ENCODE peak calls at places on chromosomes 16 and 17, in ten cellular contexts. One of them, this sample, is unnamed.

GRCh38 chr17:73950515-73950914 is 253.0 kb upstream of the RPL38 start:
- DNase-seq in activated naive CD8-positive, alpha-beta T cell treated with anti-CD3 and anti-CD28 coated beads, Interleukin-2, amount 50 U/mL, for 24 hours: no peak
- DNase-seq in thoracic aorta: no peak
- DNase-seq in NCI-H526 treated with DMSO at 0.1 percent for 48 hours: no peak
- DNase-seq in immature natural killer cell: no peak
- DNase-seq in brain microvascular endothelial cell: no peak
- DNase-seq in GDM1: no peak
- DNase-seq in left lung: no peak
- DNase-seq in esophagus muscularis mucosa: no peak
- DNase-seq in NCI-H1048: no peak
- DNase-seq in this sample: no peak

GRCh38 chr17:47254403-47254943 is 846 bp downstream of the ITGB3 start:
- DNase-seq in NCI-H1048: no peak
- DNase-seq in NCI-H526 treated with DMSO at 0.1 percent for 48 hours: no peak
- DNase-seq in immature natural killer cell: no peak
- DNase-seq in GDM1: no peak
- DNase-seq in esophagus muscularis mucosa: no peak
- DNase-seq in brain microvascular endothelial cell: no peak
- DNase-seq in thoracic aorta: no peak
- DNase-seq in left lung: no peak
- DNase-seq in activated naive CD8-positive, alpha-beta T cell treated with anti-CD3 and anti-CD28 coated beads, Interleukin-2, amount 50 U/mL, for 24 hours: no peak
- DNase-seq in this sample: no peak

GRCh38 chr16:56643080-56643778 is 4.8 kb downstream of the MT1A start:
- DNase-seq in NCI-H1048: no peak
- DNase-seq in esophagus muscularis mucosa: no peak
- DNase-seq in left lung: peak
- DNase-seq in immature natural killer cell: peak
- DNase-seq in thoracic aorta: peak
- DNase-seq in NCI-H526 treated with DMSO at 0.1 percent for 48 hours: no peak
- DNase-seq in GDM1: no peak
- DNase-seq in brain microvascular endothelial cell: no peak
- DNase-seq in activated naive CD8-positive, alpha-beta T cell treated with anti-CD3 and anti-CD28 coated beads, Interleukin-2, amount 50 U/mL, for 24 hours: peak
- DNase-seq in this sample: peak

GRCh38 chr17:80477647-80478478 is 1.5 kb upstream of the NPTX1 start:
- DNase-seq in activated naive CD8-positive, alpha-beta T cell treated with anti-CD3 and anti-CD28 coated beads, Interleukin-2, amount 50 U/mL, for 24 hours: peak
- DNase-seq in NCI-H526 treated with DMSO at 0.1 percent for 48 hours: peak
- DNase-seq in thoracic aorta: no peak
- DNase-seq in brain microvascular endothelial cell: peak
- DNase-seq in immature natural killer cell: no peak
- DNase-seq in left lung: no peak
- DNase-seq in GDM1: no peak
- DNase-seq in NCI-H1048: no peak
- DNase-seq in esophagus muscularis mucosa: no peak
- DNase-seq in this sample: peak

GRCh38 chr17:45430738-45431530 is 1.7 kb downstream of the ARHGAP27 start:
- DNase-seq in NCI-H1048: no peak
- DNase-seq in activated naive CD8-positive, alpha-beta T cell treated with anti-CD3 and anti-CD28 coated beads, Interleukin-2, amount 50 U/mL, for 24 hours: peak
- DNase-seq in immature natural killer cell: peak
- DNase-seq in GDM1: no peak
- DNase-seq in brain microvascular endothelial cell: no peak
- DNase-seq in left lung: peak
- DNase-seq in esophagus muscularis mucosa: no peak
- DNase-seq in thoracic aorta: no peak
- DNase-seq in NCI-H526 treated with DMSO at 0.1 percent for 48 hours: no peak
- DNase-seq in this sample: no peak

GRCh38 chr17:74978240-74978639 is 5.7 kb upstream of the HID1 start:
- DNase-seq in NCI-H1048: no peak
- DNase-seq in brain microvascular endothelial cell: no peak
- DNase-seq in immature natural killer cell: no peak
- DNase-seq in activated naive CD8-positive, alpha-beta T cell treated with anti-CD3 and anti-CD28 coated beads, Interleukin-2, amount 50 U/mL, for 24 hours: no peak
- DNase-seq in esophagus muscularis mucosa: no peak
- DNase-seq in thoracic aorta: no peak
- DNase-seq in GDM1: no peak
- DNase-seq in NCI-H526 treated with DMSO at 0.1 percent for 48 hours: no peak
- DNase-seq in left lung: no peak
- DNase-seq in this sample: no peak

GRCh38 chr16:67944690-67945391 is 921 bp upstream of the LCAT start:
- DNase-seq in thoracic aorta: no peak
- DNase-seq in NCI-H526 treated with DMSO at 0.1 percent for 48 hours: no peak
- DNase-seq in left lung: no peak
- DNase-seq in esophagus muscularis mucosa: no peak
- DNase-seq in NCI-H1048: no peak
- DNase-seq in GDM1: no peak
- DNase-seq in brain microvascular endothelial cell: no peak
- DNase-seq in activated naive CD8-positive, alpha-beta T cell treated with anti-CD3 and anti-CD28 coated beads, Interleukin-2, amount 50 U/mL, for 24 hours: no peak
- DNase-seq in immature natural killer cell: no peak
- DNase-seq in this sample: no peak

GRCh38 chr16:79081292-79082066 is 519.1 kb downstream of the MAF start:
- DNase-seq in left lung: no peak
- DNase-seq in immature natural killer cell: no peak
- DNase-seq in esophagus muscularis mucosa: no peak
- DNase-seq in activated naive CD8-positive, alpha-beta T cell treated with anti-CD3 and anti-CD28 coated beads, Interleukin-2, amount 50 U/mL, for 24 hours: peak
- DNase-seq in thoracic aorta: no peak
- DNase-seq in NCI-H526 treated with DMSO at 0.1 percent for 48 hours: no peak
- DNase-seq in brain microvascular endothelial cell: no peak
- DNase-seq in GDM1: no peak
- DNase-seq in NCI-H1048: no peak
- DNase-seq in this sample: no peak

GRCh38 chr16:65318138-65318537 is 196.3 kb upstream of the CDH11 start:
- DNase-seq in immature natural killer cell: no peak
- DNase-seq in activated naive CD8-positive, alpha-beta T cell treated with anti-CD3 and anti-CD28 coated beads, Interleukin-2, amount 50 U/mL, for 24 hours: no peak
- DNase-seq in NCI-H526 treated with DMSO at 0.1 percent for 48 hours: no peak
- DNase-seq in esophagus muscularis mucosa: no peak
- DNase-seq in GDM1: no peak
- DNase-seq in thoracic aorta: no peak
- DNase-seq in brain microvascular endothelial cell: no peak
- DNase-seq in left lung: no peak
- DNase-seq in NCI-H1048: no peak
- DNase-seq in this sample: no peak

GRCh38 chr17:63929860-63930766 is 2.0 kb downstream of the CD79B start:
- DNase-seq in GDM1: no peak
- DNase-seq in thoracic aorta: no peak
- DNase-seq in NCI-H1048: no peak
- DNase-seq in NCI-H526 treated with DMSO at 0.1 percent for 48 hours: no peak
- DNase-seq in brain microvascular endothelial cell: no peak
- DNase-seq in esophagus muscularis mucosa: no peak
- DNase-seq in activated naive CD8-positive, alpha-beta T cell treated with anti-CD3 and anti-CD28 coated beads, Interleukin-2, amount 50 U/mL, for 24 hours: no peak
- DNase-seq in immature natural killer cell: no peak
- DNase-seq in left lung: no peak
- DNase-seq in this sample: no peak

GRCh38 chr17:4604111-4604644 is 19.8 kb downstream of the SMTNL2 start:
- DNase-seq in immature natural killer cell: no peak
- DNase-seq in GDM1: no peak
- DNase-seq in brain microvascular endothelial cell: peak
- DNase-seq in esophagus muscularis mucosa: no peak
- DNase-seq in activated naive CD8-positive, alpha-beta T cell treated with anti-CD3 and anti-CD28 coated beads, Interleukin-2, amount 50 U/mL, for 24 hours: no peak
- DNase-seq in thoracic aorta: no peak
- DNase-seq in left lung: no peak
- DNase-seq in NCI-H526 treated with DMSO at 0.1 percent for 48 hours: no peak
- DNase-seq in NCI-H1048: no peak
- DNase-seq in this sample: peak

GRCh38 chr16:17277981-17278381 is 192.8 kb downstream of the XYLT1 start:
- DNase-seq in brain microvascular endothelial cell: no peak
- DNase-seq in NCI-H526 treated with DMSO at 0.1 percent for 48 hours: no peak
- DNase-seq in NCI-H1048: no peak
- DNase-seq in activated naive CD8-positive, alpha-beta T cell treated with anti-CD3 and anti-CD28 coated beads, Interleukin-2, amount 50 U/mL, for 24 hours: no peak
- DNase-seq in immature natural killer cell: no peak
- DNase-seq in esophagus muscularis mucosa: no peak
- DNase-seq in GDM1: no peak
- DNase-seq in thoracic aorta: no peak
- DNase-seq in left lung: no peak
- DNase-seq in this sample: peak

GRCh38 chr16:72811188-72811720 is 236.7 kb downstream of the ZFHX3 start:
- DNase-seq in activated naive CD8-positive, alpha-beta T cell treated with anti-CD3 and anti-CD28 coated beads, Interleukin-2, amount 50 U/mL, for 24 hours: no peak
- DNase-seq in immature natural killer cell: no peak
- DNase-seq in left lung: no peak
- DNase-seq in esophagus muscularis mucosa: no peak
- DNase-seq in thoracic aorta: no peak
- DNase-seq in GDM1: no peak
- DNase-seq in NCI-H526 treated with DMSO at 0.1 percent for 48 hours: no peak
- DNase-seq in NCI-H1048: no peak
- DNase-seq in brain microvascular endothelial cell: no peak
- DNase-seq in this sample: no peak

GRCh38 chr17:62628845-62629555 is 1.5 kb downstream of the MRC2 start:
- DNase-seq in activated naive CD8-positive, alpha-beta T cell treated with anti-CD3 and anti-CD28 coated beads, Interleukin-2, amount 50 U/mL, for 24 hours: no peak
- DNase-seq in left lung: no peak
- DNase-seq in thoracic aorta: no peak
- DNase-seq in NCI-H1048: no peak
- DNase-seq in NCI-H526 treated with DMSO at 0.1 percent for 48 hours: no peak
- DNase-seq in esophagus muscularis mucosa: no peak
- DNase-seq in GDM1: no peak
- DNase-seq in brain microvascular endothelial cell: peak
- DNase-seq in immature natural killer cell: no peak
- DNase-seq in this sample: peak

GRCh38 chr17:66304304-66305174 is 2.1 kb downstream of the PRKCA start:
- DNase-seq in NCI-H526 treated with DMSO at 0.1 percent for 48 hours: no peak
- DNase-seq in NCI-H1048: no peak
- DNase-seq in esophagus muscularis mucosa: no peak
- DNase-seq in immature natural killer cell: no peak
- DNase-seq in brain microvascular endothelial cell: no peak
- DNase-seq in GDM1: peak
- DNase-seq in activated naive CD8-positive, alpha-beta T cell treated with anti-CD3 and anti-CD28 coated beads, Interleukin-2, amount 50 U/mL, for 24 hours: peak
- DNase-seq in thoracic aorta: no peak
- DNase-seq in left lung: no peak
- DNase-seq in this sample: no peak

GRCh38 chr16:3608069-3608468 is 3.3 kb downstream of the SLX4 start:
- DNase-seq in GDM1: no peak
- DNase-seq in NCI-H526 treated with DMSO at 0.1 percent for 48 hours: no peak
- DNase-seq in esophagus muscularis mucosa: no peak
- DNase-seq in thoracic aorta: no peak
- DNase-seq in brain microvascular endothelial cell: no peak
- DNase-seq in NCI-H1048: no peak
- DNase-seq in activated naive CD8-positive, alpha-beta T cell treated with anti-CD3 and anti-CD28 coated beads, Interleukin-2, amount 50 U/mL, for 24 hours: no peak
- DNase-seq in immature natural killer cell: no peak
- DNase-seq in left lung: no peak
- DNase-seq in this sample: no peak

GRCh38 chr16:88463411-88463810 is 10.3 kb downstream of the ZFPM1 start:
- DNase-seq in brain microvascular endothelial cell: no peak
- DNase-seq in GDM1: no peak
- DNase-seq in NCI-H526 treated with DMSO at 0.1 percent for 48 hours: no peak
- DNase-seq in esophagus muscularis mucosa: no peak
- DNase-seq in left lung: no peak
- DNase-seq in thoracic aorta: no peak
- DNase-seq in NCI-H1048: no peak
- DNase-seq in immature natural killer cell: no peak
- DNase-seq in activated naive CD8-positive, alpha-beta T cell treated with anti-CD3 and anti-CD28 coated beads, Interleukin-2, amount 50 U/mL, for 24 hours: no peak
- DNase-seq in this sample: no peak

GRCh38 chr16:17561056-17561455 is 90.3 kb upstream of the XYLT1 start:
- DNase-seq in activated naive CD8-positive, alpha-beta T cell treated with anti-CD3 and anti-CD28 coated beads, Interleukin-2, amount 50 U/mL, for 24 hours: no peak
- DNase-seq in NCI-H1048: no peak
- DNase-seq in esophagus muscularis mucosa: no peak
- DNase-seq in brain microvascular endothelial cell: no peak
- DNase-seq in thoracic aorta: no peak
- DNase-seq in left lung: no peak
- DNase-seq in GDM1: no peak
- DNase-seq in immature natural killer cell: no peak
- DNase-seq in NCI-H526 treated with DMSO at 0.1 percent for 48 hours: no peak
- DNase-seq in this sample: no peak

GRCh38 chr16:88588754-88589153 is 18.6 kb downstream of the ZC3H18 start:
- DNase-seq in NCI-H1048: no peak
- DNase-seq in esophagus muscularis mucosa: no peak
- DNase-seq in left lung: no peak
- DNase-seq in thoracic aorta: no peak
- DNase-seq in NCI-H526 treated with DMSO at 0.1 percent for 48 hours: no peak
- DNase-seq in activated naive CD8-positive, alpha-beta T cell treated with anti-CD3 and anti-CD28 coated beads, Interleukin-2, amount 50 U/mL, for 24 hours: no peak
- DNase-seq in GDM1: no peak
- DNase-seq in brain microvascular endothelial cell: no peak
- DNase-seq in immature natural killer cell: no peak
- DNase-seq in this sample: no peak

GRCh38 chr17:19244796-19245195 is 7.6 kb downstream of the EPN2 start:
- DNase-seq in esophagus muscularis mucosa: no peak
- DNase-seq in left lung: no peak
- DNase-seq in thoracic aorta: no peak
- DNase-seq in brain microvascular endothelial cell: no peak
- DNase-seq in NCI-H1048: no peak
- DNase-seq in NCI-H526 treated with DMSO at 0.1 percent for 48 hours: no peak
- DNase-seq in activated naive CD8-positive, alpha-beta T cell treated with anti-CD3 and anti-CD28 coated beads, Interleukin-2, amount 50 U/mL, for 24 hours: no peak
- DNase-seq in GDM1: no peak
- DNase-seq in immature natural killer cell: no peak
- DNase-seq in this sample: no peak

GRCh38 chr16:66740010-66740409 is 11.4 kb downstream of the DYNC1LI2 start:
- DNase-seq in immature natural killer cell: no peak
- DNase-seq in NCI-H526 treated with DMSO at 0.1 percent for 48 hours: no peak
- DNase-seq in thoracic aorta: no peak
- DNase-seq in esophagus muscularis mucosa: no peak
- DNase-seq in brain microvascular endothelial cell: no peak
- DNase-seq in GDM1: peak
- DNase-seq in NCI-H1048: no peak
- DNase-seq in left lung: no peak
- DNase-seq in activated naive CD8-positive, alpha-beta T cell treated with anti-CD3 and anti-CD28 coated beads, Interleukin-2, amount 50 U/mL, for 24 hours: peak
- DNase-seq in this sample: peak

GRCh38 chr17:75842411-75842810 is 1.8 kb downstream of the UNC13D start:
- DNase-seq in NCI-H526 treated with DMSO at 0.1 percent for 48 hours: no peak
- DNase-seq in esophagus muscularis mucosa: no peak
- DNase-seq in brain microvascular endothelial cell: no peak
- DNase-seq in thoracic aorta: no peak
- DNase-seq in GDM1: no peak
- DNase-seq in left lung: no peak
- DNase-seq in activated naive CD8-positive, alpha-beta T cell treated with anti-CD3 and anti-CD28 coated beads, Interleukin-2, amount 50 U/mL, for 24 hours: no peak
- DNase-seq in immature natural killer cell: no peak
- DNase-seq in NCI-H1048: no peak
- DNase-seq in this sample: no peak

GRCh38 chr17:58577696-58578095 is 63.3 kb upstream of the MTMR4 start:
- DNase-seq in esophagus muscularis mucosa: no peak
- DNase-seq in thoracic aorta: no peak
- DNase-seq in immature natural killer cell: peak
- DNase-seq in NCI-H1048: peak
- DNase-seq in activated naive CD8-positive, alpha-beta T cell treated with anti-CD3 and anti-CD28 coated beads, Interleukin-2, amount 50 U/mL, for 24 hours: peak
- DNase-seq in left lung: peak
- DNase-seq in GDM1: no peak
- DNase-seq in NCI-H526 treated with DMSO at 0.1 percent for 48 hours: peak
- DNase-seq in brain microvascular endothelial cell: peak
- DNase-seq in this sample: peak

GRCh38 chr17:60557805-60558204 is 31.8 kb upstream of the APPBP2 start:
- DNase-seq in esophagus muscularis mucosa: no peak
- DNase-seq in activated naive CD8-positive, alpha-beta T cell treated with anti-CD3 and anti-CD28 coated beads, Interleukin-2, amount 50 U/mL, for 24 hours: no peak
- DNase-seq in NCI-H1048: no peak
- DNase-seq in brain microvascular endothelial cell: no peak
- DNase-seq in thoracic aorta: no peak
- DNase-seq in NCI-H526 treated with DMSO at 0.1 percent for 48 hours: no peak
- DNase-seq in left lung: no peak
- DNase-seq in GDM1: no peak
- DNase-seq in immature natural killer cell: no peak
- DNase-seq in this sample: no peak

GRCh38 chr16:55000595-55000994 is 69.9 kb downstream of the IRX5 start:
- DNase-seq in left lung: no peak
- DNase-seq in esophagus muscularis mucosa: no peak
- DNase-seq in activated naive CD8-positive, alpha-beta T cell treated with anti-CD3 and anti-CD28 coated beads, Interleukin-2, amount 50 U/mL, for 24 hours: no peak
- DNase-seq in NCI-H526 treated with DMSO at 0.1 percent for 48 hours: no peak
- DNase-seq in brain microvascular endothelial cell: peak
- DNase-seq in thoracic aorta: no peak
- DNase-seq in NCI-H1048: no peak
- DNase-seq in immature natural killer cell: no peak
- DNase-seq in GDM1: no peak
- DNase-seq in this sample: no peak

GRCh38 chr17:76635659-76636360 is 7.7 kb downstream of the ST6GALNAC1 start:
- DNase-seq in immature natural killer cell: no peak
- DNase-seq in brain microvascular endothelial cell: peak
- DNase-seq in left lung: no peak
- DNase-seq in thoracic aorta: no peak
- DNase-seq in NCI-H526 treated with DMSO at 0.1 percent for 48 hours: no peak
- DNase-seq in GDM1: no peak
- DNase-seq in activated naive CD8-positive, alpha-beta T cell treated with anti-CD3 and anti-CD28 coated beads, Interleukin-2, amount 50 U/mL, for 24 hours: no peak
- DNase-seq in esophagus muscularis mucosa: no peak
- DNase-seq in NCI-H1048: no peak
- DNase-seq in this sample: no peak

GRCh38 chr16:3596101-3596861 is 15.1 kb downstream of the SLX4 start:
- DNase-seq in thoracic aorta: no peak
- DNase-seq in NCI-H526 treated with DMSO at 0.1 percent for 48 hours: no peak
- DNase-seq in esophagus muscularis mucosa: no peak
- DNase-seq in NCI-H1048: no peak
- DNase-seq in immature natural killer cell: no peak
- DNase-seq in activated naive CD8-positive, alpha-beta T cell treated with anti-CD3 and anti-CD28 coated beads, Interleukin-2, amount 50 U/mL, for 24 hours: no peak
- DNase-seq in left lung: no peak
- DNase-seq in GDM1: no peak
- DNase-seq in brain microvascular endothelial cell: no peak
- DNase-seq in this sample: no peak

GRCh38 chr17:66426397-66427033 is 124.1 kb downstream of the PRKCA start:
- DNase-seq in immature natural killer cell: peak
- DNase-seq in thoracic aorta: no peak
- DNase-seq in left lung: no peak
- DNase-seq in esophagus muscularis mucosa: no peak
- DNase-seq in NCI-H526 treated with DMSO at 0.1 percent for 48 hours: no peak
- DNase-seq in brain microvascular endothelial cell: no peak
- DNase-seq in GDM1: no peak
- DNase-seq in activated naive CD8-positive, alpha-beta T cell treated with anti-CD3 and anti-CD28 coated beads, Interleukin-2, amount 50 U/mL, for 24 hours: peak
- DNase-seq in NCI-H1048: no peak
- DNase-seq in this sample: no peak